ENCODE peak calls at places on chromosomes 16 and 17, in five cellular contexts. M is HepG2, B is T47D, Z is GM12878, X is H1. C is an unnamed sample.

GRCh38 chr17:31854672-31855071 is 4.4 kb downstream of the COPRS start:
- DNase-seq in Z (no peak), M (no peak), X (no peak), B (no peak), C (no peak)

GRCh38 chr17:59812139-59812538 is 80.6 kb downstream of the TUBD1 start:
- DNase-seq in X (no peak), B (no peak), Z (no peak), M (no peak), C (no peak)

GRCh38 chr16:17241264-17241835 is 229.4 kb downstream of the XYLT1 start:
- DNase-seq in B (no peak), X (no peak), Z (no peak), M (no peak), C (no peak)

GRCh38 chr17:38705803-38706624 is 941 bp downstream of the MLLT6 start:
- DNase-seq in Z (no peak), M (peak), B (peak), X (no peak), C (no peak)

GRCh38 chr17:81148986-81149533 is 16.2 kb upstream of the PVALEF start:
- DNase-seq in X (no peak), Z (no peak), B (no peak), M (no peak), C (no peak)

GRCh38 chr16:70675851-70676513 is 9.9 kb downstream of the MTSS2 start:
- DNase-seq in B (no peak), X (no peak), Z (no peak), M (no peak), C (no peak)

GRCh38 chr16:1698680-1699079 is 7.3 kb upstream of the MAPK8IP3 start:
- DNase-seq in Z (no peak), X (no peak), B (no peak), M (no peak), C (no peak)

GRCh38 chr16:82150569-82150968 is 19.5 kb downstream of the MPHOSPH6 start:
- DNase-seq in X (no peak), B (no peak), Z (no peak), M (no peak), C (no peak)

GRCh38 chr17:39751637-39752036 is 13.9 kb downstream of the GRB7 start:
- DNase-seq in B (no peak), X (no peak), Z (no peak), M (no peak), C (no peak)

GRCh38 chr16:85836706-85837582 is 37.4 kb downstream of the COX4I1 start:
- DNase-seq in Z (no peak), B (no peak), X (no peak), M (no peak), C (no peak)

GRCh38 chr16:29025218-29025617 is 40.4 kb downstream of the LAT start:
- DNase-seq in B (no peak), Z (no peak), X (no peak), M (no peak), C (no peak)

GRCh38 chr17:18140648-18141047 is 32.1 kb downstream of the MYO15A start:
- DNase-seq in Z (no peak), M (no peak), X (no peak), B (no peak), C (no peak)

GRCh38 chr17:83056583-83057396 is 22.6 kb upstream of the METRNL start:
- DNase-seq in B (no peak), Z (no peak), X (no peak), M (no peak), C (no peak)

GRCh38 chr16:53056528-53056881 is 1.7 kb downstream of the CHD9 start:
- DNase-seq in X (no peak), M (peak), Z (no peak), B (no peak), C (no peak)

GRCh38 chr16:69741951-69742904 is 12.5 kb downstream of the NOB1 start:
- DNase-seq in M (no peak), X (no peak), B (no peak), Z (no peak), C (no peak)

GRCh38 chr16:79628501-79628975 is 28.0 kb upstream of the MAF start:
- DNase-seq in M (no peak), Z (peak), X (no peak), B (no peak), C (no peak)

GRCh38 chr17:72561266-72561665 is 440.4 kb downstream of the SOX9 start:
- DNase-seq in M (no peak), X (no peak), Z (no peak), B (no peak), C (no peak)

GRCh38 chr17:78325076-78325712 is 34.7 kb downstream of the SOCS3 start:
- DNase-seq in Z (no peak), M (no peak), B (no peak), X (no peak), C (no peak)

GRCh38 chr16:66399930-66400329 is 27.2 kb upstream of the BEAN1 start:
- DNase-seq in M (no peak), Z (no peak), X (no peak), B (no peak), C (no peak)

GRCh38 chr17:61474235-61474927 is 22.2 kb downstream of the TBX4 start:
- DNase-seq in B (no peak), X (no peak), M (no peak), Z (no peak), C (no peak)

GRCh38 chr17:61580502-61580901 is 10.5 kb downstream of the NACA2 start:
- DNase-seq in X (no peak), M (no peak), Z (no peak), B (no peak), C (no peak)

GRCh38 chr17:40425741-40426140 is 8.0 kb upstream of the TOP2A start:
- DNase-seq in M (no peak), X (no peak), B (no peak), Z (no peak), C (no peak)

GRCh38 chr17:56478836-56479447 is 114.6 kb upstream of the NOG start:
- DNase-seq in X (no peak), Z (no peak), B (peak), M (peak), C (peak)

GRCh38 chr16:533391-534088 is 6.0 kb downstream of the CAPN15 start:
- DNase-seq in M (peak), X (no peak), B (no peak), Z (no peak), C (no peak)

GRCh38 chr16:87062569-87063442 is 254.4 kb downstream of the C16orf95 start:
- DNase-seq in X (no peak), B (peak), M (peak), Z (no peak), C (peak)

GRCh38 chr17:81101614-81102306 is 63.5 kb upstream of the PVALEF start:
- DNase-seq in Z (peak), X (peak), B (peak), M (peak), C (peak)

GRCh38 chr16:14007460-14007859 is 63.7 kb upstream of the MRTFB start:
- DNase-seq in B (no peak), M (no peak), Z (peak), X (no peak), C (no peak)

GRCh38 chr17:83196973-83197880 is 117.8 kb downstream of the METRNL start:
- DNase-seq in X (no peak), Z (no peak), B (no peak), M (no peak), C (no peak)

GRCh38 chr17:56835259-56835575 is 1.3 kb downstream of the DGKE start:
- DNase-seq in X (no peak), Z (no peak), B (no peak), M (no peak), C (no peak)

GRCh38 chr17:49566668-49567071 is 9.0 kb upstream of the NXPH3 start:
- DNase-seq in X (no peak), M (no peak), B (no peak), Z (no peak), C (no peak)

GRCh38 chr17:78113804-78114785 is 14.5 kb downstream of the TMC6 start:
- DNase-seq in Z (no peak), M (no peak), X (no peak), B (no peak), C (no peak)

GRCh38 chr16:1707193-1707790 is 1.3 kb downstream of the MAPK8IP3 start:
- DNase-seq in Z (no peak), M (peak), B (no peak), X (no peak), C (no peak)

GRCh38 chr17:73165616-73166404 is 1.0 kb downstream of the SSTR2 start:
- DNase-seq in M (no peak), B (no peak), X (no peak), Z (no peak), C (no peak)

GRCh38 chr16:4679854-4680636 is 13.3 kb upstream of the NUDT16L1 start:
- DNase-seq in M (no peak), Z (no peak), B (peak), X (no peak), C (no peak)

GRCh38 chr17:68133370-68134045 is 98.0 kb downstream of the KPNA2 start:
- DNase-seq in X (no peak), Z (no peak), B (no peak), M (no peak), C (no peak)

GRCh38 chr17:14701901-14702300 is 401.0 kb downstream of the HS3ST3B1 start:
- DNase-seq in Z (no peak), X (no peak), B (no peak), M (no peak), C (no peak)

GRCh38 chr17:72996791-72997190 is 95.7 kb downstream of the SLC39A11 start:
- DNase-seq in Z (no peak), M (no peak), X (no peak), B (no peak), C (no peak)

GRCh38 chr16:65375651-65376050 is 253.8 kb upstream of the CDH11 start:
- DNase-seq in Z (no peak), M (no peak), B (no peak), X (no peak), C (no peak)

GRCh38 chr16:1772908-1773702 is at the start of gene MRPS34:
- DNase-seq in Z (peak), B (peak), M (peak), X (peak), C (peak)

GRCh38 chr17:81821603-81822311 is 11.3 kb downstream of the MCRIP1 start:
- DNase-seq in X (no peak), Z (no peak), B (peak), M (peak), C (peak)

GRCh38 chr16:22946433-22946832 is 132.5 kb downstream of the HS3ST2 start:
- DNase-seq in B (no peak), M (no peak), X (no peak), Z (no peak), C (no peak)
- TF ChIP-seq JUND in B (no peak), M (no peak), X (no peak), Z (no peak), C (no peak)

GRCh38 chr17:42928714-42929496 is 28.3 kb downstream of the G6PC1 start:
- DNase-seq in Z (peak), M (peak), B (peak), X (no peak), C (peak)

GRCh38 chr17:42920922-42921321 is 20.3 kb downstream of the G6PC1 start:
- DNase-seq in M (peak), X (no peak), B (no peak), Z (no peak), C (no peak)

GRCh38 chr17:42929497-42929844 is 28.9 kb downstream of the G6PC1 start:
- DNase-seq in M (no peak), Z (no peak), X (no peak), B (no peak), C (no peak)

GRCh38 chr17:42922335-42922734 is 21.7 kb downstream of the G6PC1 start:
- DNase-seq in X (no peak), Z (no peak), B (no peak), M (no peak), C (no peak)

DNA sequence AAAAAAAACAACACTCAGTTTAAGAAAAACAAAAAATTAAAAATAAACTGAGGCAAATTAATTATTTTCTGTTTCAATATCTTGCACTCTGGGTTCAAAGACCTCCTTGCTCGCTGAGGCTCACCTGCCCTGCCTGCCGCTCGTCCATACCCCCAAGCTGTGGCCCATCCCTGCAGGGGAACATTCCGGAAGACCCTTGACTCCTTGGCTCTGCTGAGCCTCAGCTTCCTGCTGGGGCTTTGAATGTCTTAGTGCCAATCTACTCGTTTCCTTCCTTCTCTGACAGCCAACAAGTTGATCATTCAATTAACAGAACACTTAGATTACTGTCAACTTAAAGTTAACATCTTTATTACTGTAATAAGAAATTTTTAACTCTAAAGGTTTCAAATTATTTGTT is 24.3 kb downstream of the G6PC1 start:
- DNase-seq in B (no peak), M (no peak), Z (no peak), X (no peak), C (no peak)
- TF ChIP-seq JUND in B (no peak), M (no peak), Z (no peak), X (no peak), C (no peak)

DNA sequence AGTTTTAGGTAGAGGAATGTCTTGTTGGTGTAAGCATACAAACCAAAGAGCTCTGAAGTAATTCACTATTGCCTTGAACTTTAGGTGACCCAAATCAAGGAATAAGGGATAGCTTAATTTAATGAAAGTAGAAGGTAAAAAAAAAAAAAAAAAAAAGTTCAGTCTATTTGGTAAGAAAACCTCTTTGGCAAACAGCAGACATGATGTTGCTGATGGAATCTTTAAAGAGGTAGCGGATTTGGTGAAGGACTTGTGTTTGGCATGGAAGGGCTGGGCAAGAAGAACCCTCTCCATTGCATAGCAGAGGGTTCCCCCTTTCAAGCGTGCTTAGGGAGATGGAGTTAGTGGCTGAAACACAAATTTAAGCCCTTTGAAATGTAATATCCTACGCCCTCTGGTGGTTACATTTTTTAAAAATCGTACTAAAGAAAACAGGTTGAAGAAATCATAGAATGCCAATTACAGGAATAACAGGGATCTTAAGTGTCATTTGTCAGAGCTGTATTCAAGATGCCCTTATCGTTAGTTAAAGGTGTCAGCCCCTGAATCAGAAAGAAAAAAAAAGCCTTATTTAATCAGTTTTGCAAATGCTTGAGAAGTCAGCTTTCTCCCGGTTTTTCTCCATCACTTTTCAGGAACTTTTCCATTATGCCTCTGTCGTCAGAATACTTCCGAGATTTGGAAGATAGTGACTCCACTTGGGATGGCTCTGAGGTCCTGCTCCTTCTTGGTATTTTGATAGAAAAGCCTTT is 383.1 kb downstream of the KCNJ2 start:
- DNase-seq in B (peak), X (no peak), M (peak), Z (peak), C (peak)
- TF ChIP-seq JUND in B (no peak), X (no peak), M (no peak), Z (no peak), C (no peak)

GRCh38 chr16:11233727-11234376 is 22.2 kb downstream of the SOCS1 start:
- DNase-seq in X (no peak), M (no peak), B (no peak), Z (no peak), C (no peak)
- TF ChIP-seq JUND in X (no peak), M (no peak), B (no peak), Z (no peak), C (no peak)

DNA sequence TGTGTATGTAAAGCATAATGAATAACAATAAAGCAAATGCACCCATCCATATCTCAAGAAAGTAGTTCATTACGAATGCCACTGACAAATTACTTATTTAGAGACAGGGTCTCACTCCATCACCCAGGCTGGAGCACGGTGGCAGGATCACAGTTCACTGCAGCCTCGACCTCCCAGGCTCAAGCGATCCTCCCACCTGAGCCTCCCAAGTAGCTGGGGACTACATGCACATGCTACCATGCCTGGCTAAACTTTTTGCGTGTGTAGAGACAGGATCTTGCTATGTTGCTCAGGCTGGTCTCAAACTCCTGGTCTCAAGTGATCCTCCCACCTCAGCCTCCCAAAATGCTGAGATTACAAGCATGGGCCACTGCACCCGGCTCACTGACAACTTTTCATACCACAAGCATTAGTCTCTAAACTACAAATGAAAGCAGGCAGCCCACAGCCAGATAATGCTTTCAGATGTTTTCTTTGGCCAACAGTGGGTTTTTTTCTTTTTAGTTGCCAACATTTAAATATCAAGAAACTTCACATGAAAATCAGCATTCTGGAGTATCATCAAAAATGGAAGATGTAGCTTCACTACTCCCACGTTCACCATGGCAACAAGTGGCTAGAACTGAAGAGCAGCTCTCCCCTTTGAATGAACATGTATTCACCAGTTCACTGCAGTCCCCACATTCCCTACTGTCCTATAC is 7.7 kb downstream of the ARHGAP17 start:
- DNase-seq in M (no peak), Z (no peak), B (no peak), X (no peak), C (no peak)
- TF ChIP-seq JUND in M (no peak), Z (no peak), B (no peak), X (no peak), C (no peak)

GRCh38 chr17:57944796-57945362 is 10.3 kb downstream of the CUEDC1 start:
- DNase-seq in B (no peak), X (no peak), Z (no peak), M (no peak), C (no peak)
- TF ChIP-seq JUND in B (no peak), X (no peak), Z (no peak), M (no peak), C (no peak)

DNA sequence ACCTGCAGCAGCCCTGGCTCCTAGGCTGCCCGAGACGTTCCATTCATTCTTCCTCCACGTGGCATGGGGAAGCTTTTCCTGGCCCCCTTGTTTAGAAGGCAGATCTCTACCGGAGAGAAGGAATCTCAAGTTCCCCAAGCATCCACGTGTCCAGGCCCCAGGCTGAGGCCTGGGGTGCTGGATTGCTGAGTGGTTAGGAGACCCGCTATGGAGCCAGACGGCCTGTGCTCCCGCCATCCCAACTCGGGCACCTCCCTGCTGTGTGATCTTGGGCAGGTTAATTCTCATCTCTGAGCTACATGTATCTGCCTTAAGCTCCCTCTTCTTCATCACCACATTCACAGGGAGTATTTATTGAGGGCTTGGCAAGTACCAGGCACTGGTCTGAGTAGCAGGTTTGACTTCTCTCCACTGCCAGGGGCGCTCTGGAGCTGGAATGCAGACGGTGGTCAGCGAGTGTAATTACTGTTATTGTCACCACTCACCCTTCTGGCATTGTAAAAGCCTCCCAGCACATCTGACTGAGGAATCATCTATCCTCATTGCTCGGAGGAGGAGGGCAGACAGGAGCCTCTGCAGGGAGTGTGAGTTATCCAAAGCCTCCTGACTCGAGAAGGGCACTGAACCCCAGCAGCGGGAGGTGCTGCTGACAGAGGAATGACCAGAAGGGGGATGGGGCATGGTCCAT is 1.1 kb upstream of the ADGRG1 start:
- DNase-seq in Z (no peak), X (no peak), M (peak), B (peak), C (no peak)
- TF ChIP-seq JUND in Z (no peak), X (no peak), M (no peak), B (no peak), C (no peak)

GRCh38 chr17:63250830-63251229 is 195.3 kb downstream of the CYB561 start:
- DNase-seq in M (no peak), X (no peak), Z (no peak), B (no peak), C (no peak)
- TF ChIP-seq JUND in M (no peak), X (no peak), Z (no peak), B (no peak), C (no peak)

C was measured in HCT116.